ENCODE peak calls at places on chromosomes 11 and 22, in seven cellular contexts. I is A549; M is uterus; J is CD8-positive, alpha-beta T cell; H is PC-3; U is heart right ventricle; S is colonic mucosa. O is an unnamed sample.

GRCh38 chr11:78230161-78230877 is 41.6 kb downstream of the USP35 start:
- DNase-seq in U (no peak), I (no peak), M (no peak), S (no peak), H (peak), J (no peak), O (no peak)

GRCh38 chr11:132072044-132072879 is 701.8 kb downstream of the NTM start:
- DNase-seq in J (no peak), H (peak), S (no peak), M (no peak), U (no peak), I (no peak), O (no peak)

GRCh38 chr11:56783448-56784041 is 35.0 kb upstream of the OR9G4 start:
- DNase-seq in J (no peak), S (peak), M (no peak), H (peak), U (no peak), I (peak), O (no peak)

GRCh38 chr11:22479986-22480740 is 142.0 kb downstream of the SLC17A6 start:
- DNase-seq in S (no peak), U (no peak), M (no peak), I (no peak), H (no peak), J (no peak), O (no peak)

GRCh38 chr22:44660051-44660830 is 41.8 kb upstream of the PRR5 start:
- DNase-seq in I (no peak), J (no peak), H (no peak), M (no peak), U (no peak), S (no peak), O (no peak)

GRCh38 chr22:48307941-48308340 is 1519.7 kb downstream of the BRD1 start:
- DNase-seq in H (no peak), U (no peak), J (no peak), S (peak), I (no peak), M (no peak), O (no peak)

GRCh38 chr11:108224908-108225786 is 2.3 kb downstream of the ATM start:
- DNase-seq in M (no peak), U (no peak), H (no peak), J (no peak), I (no peak), S (no peak), O (no peak)

GRCh38 chr11:72223615-72224586 is 666 bp upstream of the INPPL1 start:
- DNase-seq in H (peak), U (peak), I (peak), M (peak), J (peak), S (peak), O (peak)

GRCh38 chr11:112277937-112278336 is 17.3 kb upstream of the PLET1 start:
- DNase-seq in H (no peak), U (no peak), S (no peak), M (no peak), J (no peak), I (no peak), O (no peak)

GRCh38 chr11:64298966-64299846 is 952 bp upstream of the CATSPERZ start:
- DNase-seq in I (no peak), J (no peak), H (no peak), U (peak), M (peak), S (peak), O (peak)

GRCh38 chr11:1223346-1224108 is 661 bp downstream of the MUC5B start:
- DNase-seq in U (peak), J (no peak), M (no peak), I (peak), H (peak), S (peak), O (no peak)

GRCh38 chr11:3865388-3866193 is 10.1 kb downstream of the STIM1 start:
- DNase-seq in I (no peak), H (peak), J (no peak), U (no peak), S (no peak), M (no peak), O (no peak)

GRCh38 chr22:47196881-47197701 is 434.6 kb downstream of the TBC1D22A start:
- DNase-seq in J (no peak), U (no peak), H (no peak), M (no peak), I (no peak), S (peak), O (no peak)

GRCh38 chr11:113729456-113729855 is 23.3 kb upstream of the TMPRSS5 start:
- DNase-seq in S (no peak), M (no peak), U (no peak), J (no peak), H (no peak), I (no peak), O (no peak)

GRCh38 chr11:59767212-59767611 is 12.0 kb downstream of the STX3 start:
- DNase-seq in J (no peak), H (no peak), M (no peak), U (no peak), I (no peak), S (peak), O (no peak)

GRCh38 chr11:78218707-78219492 is 30.2 kb downstream of the USP35 start:
- DNase-seq in U (no peak), I (no peak), S (no peak), H (no peak), J (no peak), M (peak), O (no peak)

GRCh38 chr22:24731786-24732185 is 42.7 kb downstream of the PIWIL3 start:
- DNase-seq in S (no peak), M (no peak), H (no peak), I (no peak), J (no peak), U (no peak), O (no peak)

DNA sequence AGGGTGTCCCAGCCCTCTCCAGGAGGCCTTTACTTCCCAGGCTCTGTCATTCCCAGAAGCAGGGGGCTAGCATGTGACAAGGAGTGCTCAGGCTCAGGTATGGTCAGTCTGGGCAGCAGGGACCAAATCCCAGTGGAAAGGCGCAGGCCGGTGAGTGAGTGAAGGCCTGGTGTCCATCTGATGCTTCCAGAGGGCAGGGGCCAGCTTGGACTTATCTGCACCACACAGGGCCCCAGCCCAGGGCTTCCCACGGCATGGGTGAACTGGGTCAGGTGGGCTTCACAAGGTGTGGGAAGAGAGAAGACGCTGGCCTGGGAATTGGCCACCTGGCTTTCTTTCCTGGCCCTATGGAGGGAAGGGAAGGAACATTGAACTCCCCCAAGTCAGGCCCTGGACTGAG is 20.4 kb upstream of the APOBEC3A start:
- DNase-seq in M (no peak), S (no peak), I (no peak), J (no peak), H (no peak), U (no peak), O (no peak)
- H3K27ac ChIP-seq in M (no peak), S (no peak), I (no peak), J (no peak), H (no peak), U (no peak), O (no peak)

DNA sequence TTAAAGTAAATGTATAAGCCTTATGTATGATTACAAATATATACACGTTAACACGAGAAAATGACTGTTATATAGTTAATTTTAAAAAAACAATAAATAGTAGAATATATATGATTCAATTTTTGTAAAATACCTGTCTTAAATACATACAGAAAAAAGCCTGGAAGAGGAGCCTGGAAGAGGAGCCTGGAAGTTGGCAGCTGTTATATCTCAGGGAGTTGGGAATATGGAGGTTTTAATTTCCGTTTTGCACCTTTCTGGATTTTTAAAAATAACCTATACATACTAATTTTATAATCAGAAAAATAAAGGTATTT is 111.6 kb downstream of the WT1 start:
- DNase-seq in M (no peak), U (no peak), I (no peak), S (no peak), H (no peak), J (no peak), O (no peak)
- TF ChIP-seq CTCF in M (no peak), U (no peak), I (no peak), S (no peak), H (no peak), J (peak), O (no peak)

GRCh38 chr11:128928400-128928799 is 14.3 kb downstream of the TP53AIP1 start:
- DNase-seq in I (no peak), J (no peak), S (no peak), U (no peak), H (no peak), M (no peak), O (no peak)

GRCh38 chr11:128931066-128931465 is 11.6 kb downstream of the TP53AIP1 start:
- DNase-seq in J (no peak), S (no peak), M (no peak), U (no peak), H (no peak), I (no peak), O (no peak)

GRCh38 chr11:128929991-128930390 is 12.7 kb downstream of the TP53AIP1 start:
- DNase-seq in U (no peak), H (no peak), S (no peak), I (no peak), J (no peak), M (no peak), O (no peak)

GRCh38 chr11:128927683-128928336 is 14.9 kb downstream of the TP53AIP1 start:
- DNase-seq in H (no peak), M (no peak), J (no peak), U (no peak), I (no peak), S (no peak), O (no peak)

DNA sequence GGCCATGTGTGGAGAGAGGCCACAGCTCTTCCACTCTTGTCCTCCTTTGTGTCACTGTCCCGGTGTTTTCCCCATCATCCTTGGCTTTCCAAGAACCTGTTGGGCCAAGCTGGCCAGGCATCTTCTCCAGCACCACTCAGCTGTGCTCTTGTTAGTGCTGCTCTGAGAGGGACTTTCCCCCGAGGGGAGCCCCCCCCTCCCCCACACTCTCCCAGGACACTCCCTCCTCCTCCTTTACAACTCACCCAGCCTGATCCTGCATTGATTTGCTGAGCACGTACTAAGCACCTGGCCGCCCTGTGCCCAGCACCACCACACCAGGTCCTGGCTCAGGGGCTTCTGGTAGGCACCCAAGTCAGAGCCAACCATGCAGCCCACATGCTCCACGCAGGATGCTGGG is 13.2 kb downstream of the TP53AIP1 start:
- DNase-seq in I (no peak), J (no peak), M (no peak), H (no peak), U (no peak), S (no peak), O (no peak)
- H3K4me3 ChIP-seq in I (no peak), J (no peak), M (no peak), H (no peak), U (no peak), S (no peak), O (no peak)

DNA sequence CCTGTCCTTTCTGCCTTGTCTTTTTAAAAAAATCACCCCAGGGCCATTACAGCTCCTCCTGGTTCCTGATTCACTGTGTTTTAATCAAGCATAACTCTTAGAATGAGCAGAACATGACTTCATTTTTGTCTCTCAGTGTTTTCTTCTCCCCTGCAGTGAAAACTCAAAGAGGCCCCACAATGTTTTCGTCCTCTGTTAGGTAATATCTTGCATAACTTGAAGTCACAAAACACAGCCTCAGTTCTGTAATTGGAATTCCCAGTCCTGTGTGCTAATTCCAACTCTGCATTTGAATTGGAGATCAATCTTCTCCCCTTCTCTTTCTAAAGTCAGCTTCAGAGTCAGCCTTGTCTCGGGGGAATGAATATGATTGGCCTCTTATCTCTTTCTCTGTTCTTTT is 186.5 kb upstream of the NAV2 start:
- DNase-seq in S (no peak), J (no peak), I (no peak), U (no peak), M (no peak), H (no peak), O (no peak)
- H3K27ac ChIP-seq in S (no peak), J (no peak), I (no peak), U (no peak), M (no peak), H (no peak), O (no peak)